ENCODE peak calls at places on chromosome 7, in eight cellular contexts. G is upper lobe of left lung, Z is K562, U is thyroid gland, Y is heart left ventricle, P is suprapubic skin, A is A549, N is HCT116. Q is an unnamed sample.

GRCh38 chr7:1668486-1668931 is 1.6 kb upstream of the ELFN1 start:
- DNase-seq in G (peak), Z (no peak), U (no peak), Y (no peak), P (peak), A (peak), N (no peak), Q (peak)

GRCh38 chr7:45601094-45601493 is 26.9 kb downstream of the ADCY1 start:
- DNase-seq in G (no peak), Z (no peak), U (no peak), Y (no peak), P (peak), A (no peak), N (no peak), Q (no peak)

GRCh38 chr7:8125680-8126444 is 136.1 kb downstream of the ICA1 start:
- DNase-seq in G (no peak), Z (no peak), U (no peak), Y (no peak), P (no peak), A (no peak), N (no peak), Q (no peak)

GRCh38 chr7:15489383-15489782 is 72.4 kb downstream of the AGMO start:
- DNase-seq in G (no peak), Z (no peak), U (no peak), Y (no peak), P (no peak), A (no peak), N (no peak), Q (no peak)

GRCh38 chr7:24825315-24825917 is 68.2 kb upstream of the GSDME start:
- DNase-seq in G (no peak), Z (no peak), U (no peak), Y (no peak), P (no peak), A (peak), N (no peak), Q (no peak)

GRCh38 chr7:47688311-47689100 is 106.6 kb upstream of the TNS3 start:
- DNase-seq in G (no peak), Z (no peak), U (no peak), Y (no peak), P (peak), A (no peak), N (no peak), Q (no peak)

GRCh38 chr7:108413782-108414492 is 42.3 kb downstream of the NRCAM start:
- DNase-seq in G (no peak), Z (no peak), U (no peak), Y (no peak), P (no peak), A (peak), N (no peak), Q (no peak)

GRCh38 chr7:155644971-155645509 is 579 bp downstream of the RBM33 start:
- DNase-seq in G (no peak), Z (peak), U (peak), Y (peak), P (no peak), A (peak), N (no peak), Q (peak)

GRCh38 chr7:76282344-76283253 is 19.9 kb upstream of the HSPB1 start:
- DNase-seq in G (peak), Z (peak), U (no peak), Y (no peak), P (no peak), A (no peak), N (no peak), Q (no peak)

GRCh38 chr7:121500659-121501058 is 104.6 kb upstream of the FAM3C start:
- DNase-seq in G (no peak), Z (no peak), U (no peak), Y (no peak), P (no peak), A (no peak), N (no peak), Q (no peak)

GRCh38 chr7:135976312-135977019 is 693 bp downstream of the MTPN start:
- DNase-seq in G (no peak), Z (peak), U (peak), Y (no peak), P (no peak), A (peak), N (peak), Q (peak)

GRCh38 chr7:120927454-120928103 is 23.0 kb upstream of the ING3 start:
- DNase-seq in G (no peak), Z (no peak), U (no peak), Y (no peak), P (no peak), A (no peak), N (no peak), Q (no peak)

GRCh38 chr7:22587322-22587721 is 87.3 kb upstream of the STEAP1B start:
- DNase-seq in G (no peak), Z (no peak), U (no peak), Y (no peak), P (no peak), A (no peak), N (no peak), Q (no peak)

GRCh38 chr7:20598479-20599419 is 16.7 kb upstream of the ABCB5 start:
- DNase-seq in G (no peak), Z (peak), U (peak), Y (no peak), P (no peak), A (peak), N (peak), Q (no peak)

GRCh38 chr7:70735313-70735712 is 396.6 kb upstream of the GALNT17 start:
- DNase-seq in G (no peak), Z (no peak), U (no peak), Y (no peak), P (no peak), A (no peak), N (no peak), Q (no peak)

GRCh38 chr7:97858221-97858620 is 14.0 kb downstream of the ASNS start:
- DNase-seq in G (no peak), Z (no peak), U (no peak), Y (no peak), P (no peak), A (no peak), N (no peak), Q (no peak)

GRCh38 chr7:149202831-149203231 is 7.5 kb downstream of the ZNF282 start:
- DNase-seq in G (no peak), Z (no peak), U (peak), Y (no peak), P (no peak), A (no peak), N (no peak), Q (no peak)

GRCh38 chr7:101688183-101688831 is 59.2 kb upstream of the MYL10 start:
- DNase-seq in G (peak), Z (peak), U (peak), Y (peak), P (peak), A (peak), N (peak), Q (peak)
- TF ChIP-seq POLR2A in G (no peak), Z (no peak), U (no peak), Y (no peak), P (no peak), A (no peak), N (no peak), Q (no peak)

GRCh38 chr7:5423272-5423843 is at the start of gene TNRC18:
- DNase-seq in G (peak), Z (peak), U (peak), Y (no peak), P (no peak), A (no peak), N (no peak), Q (peak)
- TF ChIP-seq POLR2A in G (peak), Z (no peak), U (no peak), Y (peak), P (no peak), A (no peak), N (no peak), Q (peak)

GRCh38 chr7:29557954-29558353 is 5.7 kb upstream of the PRR15 start:
- DNase-seq in G (no peak), Z (peak), U (no peak), Y (peak), P (no peak), A (peak), N (no peak), Q (no peak)

GRCh38 chr7:29556405-29557195 is 7.0 kb upstream of the PRR15 start:
- DNase-seq in G (no peak), Z (no peak), U (no peak), Y (no peak), P (no peak), A (no peak), N (no peak), Q (no peak)

GRCh38 chr7:29552392-29552791 is 11.2 kb upstream of the PRR15 start:
- DNase-seq in G (no peak), Z (no peak), U (no peak), Y (no peak), P (no peak), A (no peak), N (no peak), Q (no peak)

DNA sequence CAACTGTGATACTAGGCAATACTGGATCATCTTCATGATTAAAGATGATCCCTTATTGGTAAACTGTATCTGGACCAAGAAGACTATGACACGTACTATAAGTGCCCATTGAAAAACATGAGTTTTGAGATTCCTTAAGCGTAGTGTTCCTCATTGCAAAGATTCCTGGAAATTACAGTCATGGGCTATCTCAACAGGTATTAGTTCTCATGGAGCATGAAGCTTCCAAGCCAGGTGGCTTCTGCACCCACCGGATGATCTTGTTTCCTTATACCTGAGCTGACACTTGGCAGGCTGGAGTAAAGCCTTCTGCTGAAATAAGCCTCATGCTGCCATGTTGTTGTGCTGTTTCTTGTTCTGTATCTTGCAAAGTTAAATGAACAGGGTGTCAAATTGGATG is 8.6 kb upstream of the PRR15 start:
- DNase-seq in G (no peak), Z (no peak), U (no peak), Y (no peak), P (no peak), A (no peak), N (no peak), Q (no peak)
- TF ChIP-seq POLR2A in G (no peak), Z (no peak), U (no peak), Y (no peak), P (no peak), A (no peak), N (no peak), Q (no peak)

DNA sequence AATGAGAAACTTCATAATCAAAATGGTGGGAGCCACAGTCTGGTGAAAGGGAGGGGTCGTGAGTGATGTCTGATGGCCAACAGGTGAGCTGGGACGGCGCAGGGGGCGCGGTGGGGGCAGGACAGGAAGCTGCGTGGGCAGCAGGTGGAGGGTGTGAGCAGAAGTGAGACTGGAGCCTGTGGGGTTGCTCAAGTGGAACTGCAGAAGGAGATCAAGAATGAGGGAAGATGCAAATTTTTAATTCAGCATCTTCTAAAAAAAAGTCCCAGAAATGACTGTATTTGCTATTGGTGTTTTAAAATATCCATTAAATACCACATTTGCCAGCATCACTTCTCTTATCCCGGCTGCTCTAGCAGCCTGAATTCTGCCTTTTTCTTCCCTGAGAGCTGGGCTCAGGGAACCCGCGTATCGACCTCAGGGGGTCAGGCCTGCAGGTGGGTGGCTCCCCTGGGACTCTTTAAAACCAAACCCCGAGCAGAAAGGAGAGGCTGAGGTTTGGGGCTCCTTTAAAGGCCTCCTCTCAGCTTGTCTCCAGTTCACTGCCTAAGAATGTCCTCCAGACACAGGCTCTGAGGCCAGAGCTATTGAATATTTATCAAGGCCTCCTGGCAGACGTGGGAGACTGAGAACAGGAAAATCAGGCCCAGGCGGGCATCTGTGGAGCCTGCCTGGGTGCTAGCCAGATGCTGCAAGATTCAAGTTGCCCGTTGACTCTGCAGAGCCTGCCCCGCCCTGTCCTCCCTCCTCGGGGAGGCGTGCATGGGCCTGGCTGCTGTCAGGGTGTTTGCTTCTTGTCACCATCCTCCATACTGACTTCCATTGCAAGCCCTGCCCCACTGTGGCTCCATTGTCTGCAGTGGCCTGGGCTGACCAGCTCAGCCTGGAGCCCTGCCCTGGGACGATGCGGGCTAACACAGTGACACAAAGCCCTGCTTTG is 53.9 kb downstream of the SYPL1 start:
- DNase-seq in G (peak), Z (no peak), U (peak), Y (no peak), P (no peak), A (no peak), N (no peak), Q (no peak)
- TF ChIP-seq POLR2A in G (no peak), Z (no peak), U (no peak), Y (no peak), P (no peak), A (no peak), N (no peak), Q (no peak)

DNA sequence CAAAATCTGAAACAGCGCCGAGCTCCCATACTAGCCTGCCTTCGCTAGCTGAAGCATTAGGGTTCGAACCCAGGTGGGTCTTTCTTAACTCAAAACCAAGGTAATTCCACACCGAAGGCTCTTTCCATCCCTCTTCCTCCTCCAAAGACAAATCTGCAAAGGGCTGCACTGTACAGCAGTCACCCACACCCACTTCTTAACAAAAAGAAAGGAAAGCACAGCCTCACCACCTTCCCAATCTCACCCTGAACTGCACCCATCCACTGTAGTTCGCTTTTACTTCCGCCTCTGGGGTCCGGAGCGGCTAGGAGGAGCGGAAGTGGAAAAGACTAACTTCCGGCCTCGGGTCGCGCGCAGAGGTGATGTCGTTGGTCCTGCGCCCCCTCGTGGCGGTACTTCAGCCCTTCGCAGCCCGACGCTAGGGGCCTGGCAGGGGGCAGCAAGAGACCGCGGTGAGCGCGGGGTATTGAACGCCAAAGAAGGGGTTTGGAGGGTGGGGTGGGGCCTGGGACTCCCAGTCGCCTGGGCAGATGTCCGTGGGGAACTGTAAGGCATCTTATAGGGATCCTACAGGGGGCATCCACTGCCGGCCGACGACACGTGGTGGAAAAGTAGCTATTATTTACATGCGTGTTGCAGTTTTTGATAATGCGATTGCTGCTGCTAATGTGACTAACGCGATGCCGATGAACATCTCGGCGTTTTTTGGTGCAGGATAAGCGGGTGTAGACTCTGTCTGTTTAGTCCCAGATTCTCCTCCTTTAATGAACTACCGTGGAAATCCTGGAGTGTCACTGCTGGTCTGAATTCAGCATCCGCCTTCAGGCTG is at the start of gene MTERF1:
- DNase-seq in G (peak), Z (peak), U (peak), Y (peak), P (peak), A (peak), N (peak), Q (peak)
- TF ChIP-seq POLR2A in G (peak), Z (peak), U (no peak), Y (peak), P (no peak), A (peak), N (peak), Q (peak)

GRCh38 chr7:39566056-39566921 is at the start of gene YAE1:
- DNase-seq in G (peak), Z (peak), U (peak), Y (peak), P (peak), A (peak), N (peak), Q (peak)
- TF ChIP-seq POLR2A in G (no peak), Z (peak), U (no peak), Y (peak), P (no peak), A (peak), N (peak), Q (peak)

GRCh38 chr7:99142727-99143521 is 984 bp downstream of the SMURF1 start:
- DNase-seq in G (no peak), Z (peak), U (peak), Y (peak), P (peak), A (peak), N (peak), Q (peak)
- TF ChIP-seq POLR2A in G (no peak), Z (no peak), U (no peak), Y (no peak), P (no peak), A (no peak), N (no peak), Q (no peak)

DNA sequence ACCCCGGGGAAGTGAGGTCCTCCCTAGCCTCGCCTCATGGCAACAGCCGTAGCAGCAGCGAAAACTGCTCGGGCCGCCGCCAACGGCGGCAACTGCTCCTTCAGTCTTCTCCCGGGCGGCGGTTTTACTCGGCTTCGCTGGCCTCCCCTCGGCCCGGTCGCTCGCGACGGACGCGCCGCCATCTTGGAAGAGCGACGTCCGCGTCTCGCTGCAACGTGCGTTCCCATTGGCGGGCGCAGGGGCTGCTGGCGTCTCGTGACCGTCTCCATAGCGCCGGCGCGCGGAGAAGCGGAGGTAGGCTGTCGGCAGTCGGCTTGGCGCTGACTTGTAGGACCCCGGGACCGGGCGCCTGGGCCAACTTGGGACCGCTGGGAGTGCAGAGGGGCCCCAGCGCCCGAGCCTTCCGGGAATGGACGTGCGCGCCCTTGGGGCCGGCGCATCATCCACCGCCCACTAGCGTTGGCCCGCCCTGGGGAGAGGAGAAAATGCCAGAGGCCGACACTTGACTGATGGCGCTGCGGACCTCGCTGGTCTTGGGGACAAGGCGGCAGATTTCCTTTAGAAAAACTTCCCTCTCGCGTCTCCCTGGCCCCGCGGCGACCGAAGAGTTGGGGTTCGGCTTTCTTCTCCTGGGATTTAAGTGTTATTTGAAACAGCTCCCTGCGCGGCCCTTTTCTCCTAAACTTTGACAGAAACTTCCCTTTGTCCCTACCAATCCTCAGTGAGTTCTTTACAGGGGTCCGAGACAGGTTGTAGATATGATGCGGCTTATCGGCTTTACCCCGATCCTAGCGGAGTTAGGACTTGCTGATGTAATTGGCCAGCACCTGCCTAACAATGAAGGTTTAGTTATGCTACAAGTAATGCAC is at the start of gene SNX13:
- DNase-seq in G (peak), Z (peak), U (peak), Y (peak), P (peak), A (peak), N (peak), Q (peak)
- TF ChIP-seq POLR2A in G (peak), Z (peak), U (peak), Y (peak), P (no peak), A (peak), N (peak), Q (peak)

Q was measured in right lobe of liver.